ENCODE peak calls at places on chromosomes 16 and 17, in ten cellular contexts. One of them, this sample, is unnamed.

GRCh38 chr17:41972571-41973411 is 6.2 kb downstream of the CNP start:
- DNase-seq in CD8-positive, alpha-beta memory T cell: no peak
- DNase-seq in skeletal muscle cell: no peak
- DNase-seq in tibial artery: no peak
- DNase-seq in esophagus squamous epithelium: no peak
- DNase-seq in mesendoderm: no peak
- DNase-seq in cardiac muscle cell: no peak
- DNase-seq in kidney: peak; percentile 90
- DNase-seq in left ventricle myocardium inferior: peak; percentile 50
- DNase-seq in AG10803: no peak
- DNase-seq in this sample: no peak

GRCh38 chr17:2017274-2017941 is 7.7 kb downstream of the RTN4RL1 start:
- DNase-seq in tibial artery: no peak
- DNase-seq in mesendoderm: no peak
- DNase-seq in esophagus squamous epithelium: no peak
- DNase-seq in left ventricle myocardium inferior: no peak
- DNase-seq in AG10803: no peak
- DNase-seq in CD8-positive, alpha-beta memory T cell: no peak
- DNase-seq in skeletal muscle cell: no peak
- DNase-seq in cardiac muscle cell: no peak
- DNase-seq in kidney: no peak
- DNase-seq in this sample: no peak

GRCh38 chr16:87317766-87318121 is 552 bp upstream of the C16orf95 start:
- DNase-seq in CD8-positive, alpha-beta memory T cell: peak; percentile 13
- DNase-seq in esophagus squamous epithelium: no peak
- DNase-seq in tibial artery: peak; percentile 37
- DNase-seq in cardiac muscle cell: peak; percentile 58
- DNase-seq in AG10803: peak; percentile 61
- DNase-seq in skeletal muscle cell: peak; percentile 25
- DNase-seq in left ventricle myocardium inferior: peak; percentile 34
- DNase-seq in kidney: peak; percentile 81
- DNase-seq in mesendoderm: peak; percentile 61
- DNase-seq in this sample: peak; percentile 52

GRCh38 chr17:34393401-34393800 is 30.4 kb upstream of the CCL1 start:
- DNase-seq in kidney: no peak
- DNase-seq in AG10803: no peak
- DNase-seq in left ventricle myocardium inferior: no peak
- DNase-seq in mesendoderm: no peak
- DNase-seq in esophagus squamous epithelium: no peak
- DNase-seq in CD8-positive, alpha-beta memory T cell: no peak
- DNase-seq in cardiac muscle cell: no peak
- DNase-seq in skeletal muscle cell: no peak
- DNase-seq in tibial artery: no peak
- DNase-seq in this sample: no peak

GRCh38 chr16:27475561-27475960 is 73.6 kb downstream of the IL21R start:
- DNase-seq in kidney: peak; percentile 55
- DNase-seq in AG10803: peak; percentile 89
- DNase-seq in left ventricle myocardium inferior: no peak
- DNase-seq in cardiac muscle cell: no peak
- DNase-seq in CD8-positive, alpha-beta memory T cell: no peak
- DNase-seq in tibial artery: no peak
- DNase-seq in esophagus squamous epithelium: no peak
- DNase-seq in mesendoderm: no peak
- DNase-seq in skeletal muscle cell: peak; percentile 57
- DNase-seq in this sample: no peak

GRCh38 chr17:29526322-29526721 is 40.5 kb downstream of the ABHD15 start:
- DNase-seq in mesendoderm: peak; percentile 6
- DNase-seq in skeletal muscle cell: no peak
- DNase-seq in tibial artery: no peak
- DNase-seq in AG10803: no peak
- DNase-seq in esophagus squamous epithelium: no peak
- DNase-seq in cardiac muscle cell: no peak
- DNase-seq in kidney: no peak
- DNase-seq in left ventricle myocardium inferior: no peak
- DNase-seq in CD8-positive, alpha-beta memory T cell: no peak
- DNase-seq in this sample: no peak

GRCh38 chr16:70679653-70680494 is 6.0 kb downstream of the MTSS2 start:
- DNase-seq in cardiac muscle cell: peak; percentile 65
- DNase-seq in esophagus squamous epithelium: no peak
- DNase-seq in kidney: peak; percentile 78
- DNase-seq in tibial artery: no peak
- DNase-seq in left ventricle myocardium inferior: peak; percentile 45
- DNase-seq in mesendoderm: peak; percentile 61
- DNase-seq in skeletal muscle cell: no peak
- DNase-seq in AG10803: no peak
- DNase-seq in CD8-positive, alpha-beta memory T cell: no peak
- DNase-seq in this sample: no peak

GRCh38 chr16:54568897-54569807 is 282.6 kb upstream of the IRX3 start:
- DNase-seq in mesendoderm: no peak
- DNase-seq in AG10803: no peak
- DNase-seq in tibial artery: no peak
- DNase-seq in cardiac muscle cell: no peak
- DNase-seq in skeletal muscle cell: peak; percentile 1
- DNase-seq in kidney: no peak
- DNase-seq in left ventricle myocardium inferior: peak; percentile 21
- DNase-seq in esophagus squamous epithelium: no peak
- DNase-seq in CD8-positive, alpha-beta memory T cell: no peak
- DNase-seq in this sample: no peak

GRCh38 chr17:35170968-35171771 is 23.0 kb downstream of the SLC35G3 start:
- DNase-seq in AG10803: peak; percentile 14
- DNase-seq in left ventricle myocardium inferior: no peak
- DNase-seq in cardiac muscle cell: no peak
- DNase-seq in esophagus squamous epithelium: no peak
- DNase-seq in kidney: no peak
- DNase-seq in CD8-positive, alpha-beta memory T cell: no peak
- DNase-seq in tibial artery: no peak
- DNase-seq in mesendoderm: no peak
- DNase-seq in skeletal muscle cell: no peak
- DNase-seq in this sample: no peak

GRCh38 chr16:23898682-23899430 is 63.1 kb downstream of the PRKCB start:
- DNase-seq in AG10803: no peak
- DNase-seq in CD8-positive, alpha-beta memory T cell: no peak
- DNase-seq in esophagus squamous epithelium: no peak
- DNase-seq in tibial artery: no peak
- DNase-seq in cardiac muscle cell: no peak
- DNase-seq in kidney: no peak
- DNase-seq in mesendoderm: no peak
- DNase-seq in skeletal muscle cell: no peak
- DNase-seq in left ventricle myocardium inferior: no peak
- DNase-seq in this sample: no peak

GRCh38 chr17:77313831-77314230 is 173.1 kb downstream of the SEC14L1 start:
- DNase-seq in AG10803: no peak
- DNase-seq in left ventricle myocardium inferior: no peak
- DNase-seq in cardiac muscle cell: no peak
- DNase-seq in CD8-positive, alpha-beta memory T cell: no peak
- DNase-seq in kidney: peak; percentile 50
- DNase-seq in tibial artery: no peak
- DNase-seq in mesendoderm: no peak
- DNase-seq in esophagus squamous epithelium: no peak
- DNase-seq in skeletal muscle cell: no peak
- DNase-seq in this sample: no peak

GRCh38 chr17:77314601-77315000 is 173.8 kb downstream of the SEC14L1 start:
- DNase-seq in tibial artery: no peak
- DNase-seq in CD8-positive, alpha-beta memory T cell: no peak
- DNase-seq in left ventricle myocardium inferior: no peak
- DNase-seq in skeletal muscle cell: no peak
- DNase-seq in kidney: peak; percentile 62
- DNase-seq in mesendoderm: no peak
- DNase-seq in AG10803: no peak
- DNase-seq in esophagus squamous epithelium: no peak
- DNase-seq in cardiac muscle cell: no peak
- DNase-seq in this sample: no peak

GRCh38 chr17:77316191-77316641 is 175.4 kb downstream of the SEC14L1 start:
- DNase-seq in kidney: peak; percentile 84
- DNase-seq in AG10803: peak; percentile 57
- DNase-seq in cardiac muscle cell: peak; percentile 31
- DNase-seq in skeletal muscle cell: no peak
- DNase-seq in mesendoderm: peak; percentile 91
- DNase-seq in tibial artery: peak; percentile 61
- DNase-seq in esophagus squamous epithelium: no peak
- DNase-seq in left ventricle myocardium inferior: no peak
- DNase-seq in CD8-positive, alpha-beta memory T cell: no peak
- DNase-seq in this sample: no peak

GRCh38 chr17:77315551-77316190 is 174.9 kb downstream of the SEC14L1 start:
- DNase-seq in AG10803: no peak
- DNase-seq in cardiac muscle cell: no peak
- DNase-seq in skeletal muscle cell: no peak
- DNase-seq in CD8-positive, alpha-beta memory T cell: no peak
- DNase-seq in tibial artery: no peak
- DNase-seq in mesendoderm: peak; percentile 47
- DNase-seq in esophagus squamous epithelium: no peak
- DNase-seq in left ventricle myocardium inferior: no peak
- DNase-seq in kidney: peak; percentile 67
- DNase-seq in this sample: no peak

DNA sequence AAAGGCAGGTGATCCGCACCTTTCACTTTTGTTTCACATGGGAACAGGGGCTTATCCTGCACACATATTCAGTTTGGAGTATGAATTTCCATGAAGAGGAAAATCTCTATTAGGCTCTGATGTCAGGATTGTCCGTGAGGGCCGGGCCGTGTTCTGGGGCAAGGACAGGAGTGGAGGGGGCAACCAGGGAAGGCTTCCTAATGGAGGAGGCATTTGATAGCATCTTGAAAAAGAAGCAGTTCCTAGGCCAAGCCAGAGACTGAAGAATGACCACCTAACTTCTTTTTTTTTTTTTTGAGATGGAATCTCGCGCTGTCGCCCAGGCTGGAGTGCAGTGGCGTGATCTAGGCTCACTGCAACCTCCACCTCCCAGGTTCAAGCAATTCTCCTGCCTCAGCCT is 174.2 kb downstream of the SEC14L1 start:
- DNase-seq in left ventricle myocardium inferior: no peak
- DNase-seq in tibial artery: no peak
- DNase-seq in CD8-positive, alpha-beta memory T cell: no peak
- DNase-seq in esophagus squamous epithelium: no peak
- DNase-seq in AG10803: no peak
- DNase-seq in cardiac muscle cell: no peak
- DNase-seq in skeletal muscle cell: no peak
- DNase-seq in mesendoderm: no peak
- DNase-seq in kidney: peak; percentile 51
- DNase-seq in this sample: no peak
- H3K4me3 ChIP-seq in left ventricle myocardium inferior: no peak overlapping the region
- H3K4me3 ChIP-seq in tibial artery: no peak overlapping the region
- H3K4me3 ChIP-seq in CD8-positive, alpha-beta memory T cell: no peak overlapping the region
- H3K4me3 ChIP-seq in esophagus squamous epithelium: no peak overlapping the region
- H3K4me3 ChIP-seq in AG10803: no peak overlapping the region
- H3K4me3 ChIP-seq in cardiac muscle cell: no peak overlapping the region
- H3K4me3 ChIP-seq in skeletal muscle cell: no peak overlapping the region
- H3K4me3 ChIP-seq in mesendoderm: no peak overlapping the region
- H3K4me3 ChIP-seq in kidney: no peak overlapping the region
- H3K4me3 ChIP-seq in this sample: no peak overlapping the region

DNA sequence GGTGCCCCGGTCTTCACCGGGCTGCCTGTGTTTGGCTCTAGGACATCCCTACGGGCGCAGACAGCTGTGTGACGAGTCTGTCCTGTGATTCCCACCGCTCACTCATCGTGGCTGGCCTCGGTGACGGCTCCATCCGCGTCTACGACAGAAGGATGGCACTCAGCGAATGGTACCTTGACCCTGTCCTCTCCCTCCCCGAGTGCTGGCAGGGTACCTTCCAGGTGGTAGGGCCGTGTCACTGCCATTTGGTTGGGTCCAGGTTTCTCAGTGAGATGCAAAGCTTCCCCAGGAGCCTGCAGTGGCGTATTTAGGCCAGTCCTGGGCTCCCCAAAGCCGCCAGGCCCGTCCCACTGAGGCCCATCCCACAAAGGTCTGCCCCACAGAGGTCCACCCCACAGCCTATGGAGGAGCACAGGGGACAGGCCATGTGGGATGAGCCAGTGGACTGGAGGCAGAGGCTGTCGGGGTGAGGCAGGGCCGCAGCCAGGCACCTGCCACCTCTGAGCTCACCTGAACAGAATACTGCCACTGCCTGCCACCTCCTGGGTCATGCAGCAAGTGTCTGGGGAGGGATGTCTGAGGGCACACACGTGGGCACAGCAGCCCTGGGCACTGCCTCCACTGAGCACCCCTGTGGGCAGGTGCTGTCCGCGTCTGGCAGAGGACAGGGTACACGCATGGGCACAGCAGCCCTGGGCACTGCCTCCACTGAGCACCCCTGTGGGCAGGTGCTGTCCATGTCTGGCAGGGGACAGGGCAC is 31.4 kb upstream of the CHMP6 start:
- DNase-seq in skeletal muscle cell: no peak
- DNase-seq in kidney: peak; percentile 64
- DNase-seq in tibial artery: no peak
- DNase-seq in mesendoderm: no peak
- DNase-seq in left ventricle myocardium inferior: no peak
- DNase-seq in AG10803: no peak
- DNase-seq in esophagus squamous epithelium: no peak
- DNase-seq in CD8-positive, alpha-beta memory T cell: no peak
- DNase-seq in cardiac muscle cell: no peak
- DNase-seq in this sample: no peak
- H3K4me3 ChIP-seq in skeletal muscle cell: no peak overlapping the region
- H3K4me3 ChIP-seq in kidney: no peak overlapping the region
- H3K4me3 ChIP-seq in tibial artery: no peak overlapping the region
- H3K4me3 ChIP-seq in mesendoderm: no peak overlapping the region
- H3K4me3 ChIP-seq in left ventricle myocardium inferior: peak overlapping the region; percentile 42
- H3K4me3 ChIP-seq in AG10803: no peak overlapping the region
- H3K4me3 ChIP-seq in esophagus squamous epithelium: no peak overlapping the region
- H3K4me3 ChIP-seq in CD8-positive, alpha-beta memory T cell: no peak overlapping the region
- H3K4me3 ChIP-seq in cardiac muscle cell: no peak overlapping the region
- H3K4me3 ChIP-seq in this sample: no peak overlapping the region

DNA sequence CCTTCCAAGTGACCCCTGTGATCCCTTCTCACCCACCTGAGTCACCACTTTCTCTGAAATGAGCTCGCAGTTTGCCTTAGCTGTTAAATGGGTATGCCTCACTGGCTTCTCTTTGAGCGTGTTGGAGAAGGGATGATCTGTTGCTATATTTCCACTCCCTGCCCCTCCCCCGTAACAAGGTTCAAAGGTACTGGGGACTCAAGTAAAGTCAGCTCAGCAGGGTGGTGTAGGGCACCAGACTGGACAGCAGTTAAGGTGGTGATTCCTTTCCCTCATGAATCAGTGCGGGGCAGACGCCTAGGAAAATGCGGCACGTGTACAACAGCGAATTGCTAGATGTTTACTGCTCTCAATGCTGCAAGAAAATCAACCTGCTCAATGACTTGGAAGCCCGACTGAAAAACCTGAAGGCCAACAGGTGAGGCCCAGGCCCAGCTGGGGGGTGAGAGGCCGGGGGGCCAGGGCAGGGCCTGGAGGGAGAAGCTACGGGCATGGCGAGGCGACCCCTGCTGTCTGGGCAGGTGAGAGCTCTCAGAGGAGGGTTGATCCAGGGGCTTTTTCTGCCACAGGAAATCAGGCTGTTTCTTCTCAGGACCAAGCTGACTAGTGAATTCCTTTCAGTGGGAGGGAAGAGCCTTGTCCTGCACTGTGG is 130.3 kb downstream of the RAB11FIP4 start:
- DNase-seq in cardiac muscle cell: no peak
- DNase-seq in kidney: no peak
- DNase-seq in skeletal muscle cell: no peak
- DNase-seq in esophagus squamous epithelium: no peak
- DNase-seq in CD8-positive, alpha-beta memory T cell: no peak
- DNase-seq in mesendoderm: no peak
- DNase-seq in tibial artery: no peak
- DNase-seq in AG10803: no peak
- DNase-seq in left ventricle myocardium inferior: no peak
- DNase-seq in this sample: no peak
- H3K4me3 ChIP-seq in cardiac muscle cell: no peak overlapping the region
- H3K4me3 ChIP-seq in kidney: no peak overlapping the region
- H3K4me3 ChIP-seq in skeletal muscle cell: no peak overlapping the region
- H3K4me3 ChIP-seq in esophagus squamous epithelium: no peak overlapping the region
- H3K4me3 ChIP-seq in CD8-positive, alpha-beta memory T cell: no peak overlapping the region
- H3K4me3 ChIP-seq in mesendoderm: no peak overlapping the region
- H3K4me3 ChIP-seq in tibial artery: no peak overlapping the region
- H3K4me3 ChIP-seq in AG10803: no peak overlapping the region
- H3K4me3 ChIP-seq in left ventricle myocardium inferior: no peak overlapping the region
- H3K4me3 ChIP-seq in this sample: no peak overlapping the region

GRCh38 chr17:33292184-33292980 is 713 bp downstream of the ASIC2 start:
- DNase-seq in cardiac muscle cell: peak; percentile 48
- DNase-seq in mesendoderm: peak; percentile 61
- DNase-seq in left ventricle myocardium inferior: no peak
- DNase-seq in tibial artery: no peak
- DNase-seq in esophagus squamous epithelium: no peak
- DNase-seq in skeletal muscle cell: no peak
- DNase-seq in kidney: peak; percentile 67
- DNase-seq in CD8-positive, alpha-beta memory T cell: no peak
- DNase-seq in AG10803: no peak
- DNase-seq in this sample: no peak
- H3K4me3 ChIP-seq in cardiac muscle cell: peak overlapping the region; percentile 23
- H3K4me3 ChIP-seq in mesendoderm: no peak overlapping the region
- H3K4me3 ChIP-seq in left ventricle myocardium inferior: peak overlapping the region; percentile 50
- H3K4me3 ChIP-seq in tibial artery: peak overlapping the region; percentile 33
- H3K4me3 ChIP-seq in esophagus squamous epithelium: no peak overlapping the region
- H3K4me3 ChIP-seq in skeletal muscle cell: peak overlapping the region; percentile 32
- H3K4me3 ChIP-seq in kidney: peak overlapping the region; percentile 49
- H3K4me3 ChIP-seq in CD8-positive, alpha-beta memory T cell: no peak overlapping the region
- H3K4me3 ChIP-seq in AG10803: no peak overlapping the region
- H3K4me3 ChIP-seq in this sample: no peak overlapping the region